ENCODE peak calls at places on chromosomes 7 and 10, in seven cellular contexts. C is esophagus squamous epithelium, V is right atrium auricular region, W is A549, X is heart right ventricle, G is hepatocyte, I is adrenal gland. B is an unnamed sample.

GRCh38 chr7:24665564-24666294 is 91.5 kb downstream of the GSDME start:
- DNase-seq in C (no peak), V (no peak), W (peak; percentile 44), X (peak; percentile 24), G (peak; percentile 68), I (peak; percentile 47), B (no peak)

GRCh38 chr10:97574374-97575100 is 2.0 kb downstream of the ANKRD2 start:
- DNase-seq in C (no peak), V (peak; percentile 74), W (peak; percentile 98), X (peak; percentile 81), G (peak; percentile 51), I (peak; percentile 96), B (peak; percentile 41)

GRCh38 chr10:75402486-75403143 is 1.1 kb upstream of the ZNF503 start:
- DNase-seq in C (no peak), V (no peak), W (peak; percentile 80), X (peak; percentile 35), G (peak; percentile 87), I (peak; percentile 76), B (no peak)

GRCh38 chr7:67413670-67414069 is 417.0 kb downstream of the TYW1 start:
- DNase-seq in C (no peak), V (no peak), W (no peak), X (no peak), G (no peak), I (no peak), B (no peak)

GRCh38 chr7:2251841-2252771 is 10.1 kb downstream of the NUDT1 start:
- DNase-seq in C (no peak), V (no peak), W (no peak), X (no peak), G (no peak), I (no peak), B (no peak)

GRCh38 chr10:60899266-60899665 is 44.7 kb downstream of the RHOBTB1 start:
- DNase-seq in C (no peak), V (no peak), W (no peak), X (no peak), G (no peak), I (no peak), B (no peak)

GRCh38 chr7:155878674-155879073 is 66.4 kb upstream of the SHH start:
- DNase-seq in C (no peak), V (no peak), W (no peak), X (no peak), G (no peak), I (no peak), B (no peak)

GRCh38 chr7:3194501-3195141 is 106.4 kb upstream of the SDK1 start:
- DNase-seq in C (no peak), V (no peak), W (peak; percentile 86), X (no peak), G (peak; percentile 64), I (no peak), B (no peak)

GRCh38 chr7:87316846-87317545 is 28.5 kb upstream of the CROT start:
- DNase-seq in C (no peak), V (no peak), W (peak; percentile 68), X (no peak), G (no peak), I (no peak), B (peak; percentile 77)

GRCh38 chr7:106344206-106344605 is 59.4 kb upstream of the NAMPT start:
- DNase-seq in C (no peak), V (no peak), W (no peak), X (no peak), G (no peak), I (no peak), B (no peak)

GRCh38 chr7:158885624-158886023 is 29.3 kb downstream of the DYNC2I1 start:
- DNase-seq in C (no peak), V (no peak), W (peak; percentile 41), X (no peak), G (no peak), I (no peak), B (no peak)

GRCh38 chr10:88541116-88541626 is 41.9 kb downstream of the RNLS start:
- DNase-seq in C (no peak), V (no peak), W (no peak), X (no peak), G (no peak), I (no peak), B (no peak)

GRCh38 chr7:158281441-158281840 is 306.2 kb downstream of the PTPRN2 start:
- DNase-seq in C (no peak), V (no peak), W (no peak), X (no peak), G (no peak), I (no peak), B (no peak)

GRCh38 chr7:141880960-141881359 is 35.2 kb upstream of the OR9A4 start:
- DNase-seq in C (no peak), V (no peak), W (no peak), X (no peak), G (no peak), I (no peak), B (no peak)

GRCh38 chr7:121099572-121099971 is 111.1 kb downstream of the CPED1 start:
- DNase-seq in C (no peak), V (no peak), W (no peak), X (no peak), G (no peak), I (no peak), B (no peak)
- TF ChIP-seq CTCF in C (no peak), V (no peak), W (no peak), X (no peak), G (peak; percentile 6), I (no peak), B (no peak)

GRCh38 chr7:16880469-16881034 is 1.2 kb downstream of the AGR3 start:
- DNase-seq in C (no peak), V (no peak), W (no peak), X (no peak), G (no peak), I (no peak), B (no peak)

GRCh38 chr7:16883918-16884317 is 2.1 kb upstream of the AGR3 start:
- DNase-seq in C (no peak), V (no peak), W (no peak), X (no peak), G (no peak), I (no peak), B (no peak)

GRCh38 chr7:16881809-16882208 is at the start of gene AGR3:
- DNase-seq in C (no peak), V (no peak), W (no peak), X (no peak), G (peak; percentile 70), I (no peak), B (no peak)
- H3K4me3 ChIP-seq in C (no peak within 1 kb of the TSS), V (no peak within 1 kb of the TSS), W (no peak within 1 kb of the TSS), X (no peak within 1 kb of the TSS), G (no peak within 1 kb of the TSS), I (no peak within 1 kb of the TSS), B (no peak within 1 kb of the TSS)

GRCh38 chr7:134701272-134701671 is 54.6 kb downstream of the BPGM start:
- DNase-seq in C (no peak), V (no peak), W (peak; percentile 38), X (no peak), G (no peak), I (no peak), B (no peak)
- TF ChIP-seq CTCF in C (no peak), V (peak; percentile 36), W (peak; percentile 44), X (no peak), G (no peak), I (no peak), B (no peak)

DNA sequence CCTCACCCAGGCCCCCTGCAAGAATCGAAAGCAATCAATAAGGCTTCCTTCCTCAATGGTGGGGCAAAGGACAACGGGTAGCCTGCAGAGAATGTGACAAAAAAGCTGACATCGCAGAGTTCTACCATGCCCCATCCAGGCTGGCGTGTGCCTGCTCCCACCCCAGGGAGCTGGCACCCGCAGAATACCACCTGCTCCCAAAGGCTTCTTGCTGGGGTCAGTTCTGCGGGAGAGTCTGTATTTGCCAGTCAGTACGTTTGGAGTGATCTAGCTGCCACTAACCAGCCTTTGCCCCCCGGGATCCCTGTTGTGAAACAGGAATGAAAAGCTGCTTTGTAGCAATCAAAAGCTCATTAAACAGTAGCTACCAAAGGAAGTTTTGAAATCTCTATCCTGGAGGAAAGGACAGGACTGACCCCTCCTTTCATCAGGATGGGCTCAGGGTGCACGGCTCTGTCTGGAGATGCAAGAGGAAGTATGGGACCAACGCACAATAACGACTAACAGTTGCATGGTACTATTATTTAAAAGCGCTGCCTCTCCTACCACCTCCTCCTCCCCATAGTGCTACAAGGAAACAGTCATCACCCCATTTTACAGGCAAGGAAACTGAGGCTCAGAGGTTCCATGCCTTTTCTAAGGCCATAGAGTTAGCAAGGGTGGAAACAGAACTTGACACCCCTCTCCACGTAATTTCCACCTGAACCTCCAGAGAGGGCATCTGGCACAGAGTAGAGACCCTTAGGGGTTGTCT is 67.0 kb downstream of the FGFR2 start:
- DNase-seq in C (no peak), V (no peak), W (no peak), X (no peak), G (no peak), I (no peak), B (no peak)
- H3K4me3 ChIP-seq in C (no peak overlapping the region), V (no peak overlapping the region), W (no peak overlapping the region), X (no peak overlapping the region), G (no peak overlapping the region), I (no peak overlapping the region), B (no peak overlapping the region)

DNA sequence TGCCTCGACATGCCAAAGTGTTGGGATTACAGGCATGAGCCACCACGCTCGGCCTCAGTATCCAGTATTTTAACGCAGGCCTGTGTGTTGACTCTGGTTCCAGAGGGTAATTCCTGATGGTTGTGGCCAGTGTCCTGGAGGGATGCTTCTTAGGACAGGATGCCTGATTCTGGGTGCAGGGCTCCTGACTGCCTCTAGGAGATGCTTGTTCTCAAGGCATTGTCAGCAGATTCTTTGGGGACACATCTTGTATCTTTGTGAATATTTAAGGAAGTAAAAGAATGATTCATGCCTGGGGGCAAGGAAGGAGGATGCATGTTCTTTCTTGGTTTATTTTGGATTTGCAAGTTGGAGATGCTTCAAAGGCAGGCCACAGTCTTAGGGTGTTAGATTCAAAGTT is 2.2 kb downstream of the ZDHHC4 start:
- DNase-seq in C (no peak), V (no peak), W (peak; percentile 61), X (no peak), G (no peak), I (no peak), B (no peak)
- TF ChIP-seq CTCF in C (no peak), V (peak; percentile 19), W (no peak), X (no peak), G (no peak), I (no peak), B (peak; percentile 4)

GRCh38 chr10:121683803-121684202 is 85.6 kb upstream of the FGFR2 start:
- DNase-seq in C (no peak), V (no peak), W (no peak), X (no peak), G (no peak), I (no peak), B (no peak)
- H3K4me3 ChIP-seq in C (no peak overlapping the region), V (no peak overlapping the region), W (no peak overlapping the region), X (no peak overlapping the region), G (no peak overlapping the region), I (no peak overlapping the region), B (no peak overlapping the region)

DNA sequence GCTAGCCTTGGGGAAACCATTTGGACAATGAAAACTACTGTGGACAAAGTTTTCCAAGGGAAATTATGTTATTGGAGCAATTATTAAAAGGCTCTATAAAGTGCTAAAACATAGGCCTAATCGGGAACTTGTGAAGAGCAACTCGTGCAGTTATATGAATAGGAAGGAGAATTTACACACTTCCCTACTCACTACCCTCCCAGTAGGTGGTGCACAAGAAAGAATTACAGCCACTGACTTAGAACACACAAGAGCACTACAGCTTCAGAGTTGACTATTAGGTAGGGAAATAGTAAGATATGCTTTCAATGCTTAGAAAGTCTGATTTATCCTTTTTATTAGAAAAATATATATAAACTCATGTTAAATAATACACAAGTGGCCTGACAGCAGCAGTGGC is 47.2 kb downstream of the GSAP start:
- DNase-seq in C (no peak), V (no peak), W (peak; percentile 36), X (no peak), G (no peak), I (no peak), B (no peak)
- TF ChIP-seq CTCF in C (no peak), V (no peak), W (no peak), X (no peak), G (peak; percentile 23), I (no peak), B (no peak)

B was measured in AG04449.